ENCODE peak calls at places on chromosomes 4 and X, in five cellular contexts. One of them, this sample, is unnamed.
A peak's percentile ranks its signal among the peaks of the same experiment; 100 is the strongest.

GRCh38 chrX:15418041-15418706 is 34.0 kb upstream of the VEGFD start:
- DNase-seq in GM18507: no peak
- DNase-seq in stimulated activated naive CD4-positive, alpha-beta T cell: no peak
- DNase-seq in stimulated activated CD8-positive, alpha-beta memory T cell treated with anti-CD3 and anti-CD28 coated beads, Interleukin-7, amount 100 ng/mL, for 1 hour: no peak
- DNase-seq in left ventricle myocardium superior: no peak
- DNase-seq in this sample: no peak

GRCh38 chrX:118847676-118848075 is 24.1 kb downstream of the ZCCHC12 start:
- DNase-seq in GM18507: no peak
- DNase-seq in stimulated activated naive CD4-positive, alpha-beta T cell: no peak
- DNase-seq in stimulated activated CD8-positive, alpha-beta memory T cell treated with anti-CD3 and anti-CD28 coated beads, Interleukin-7, amount 100 ng/mL, for 1 hour: no peak
- DNase-seq in left ventricle myocardium superior: no peak
- DNase-seq in this sample: no peak

GRCh38 chrX:63275127-63275526 is 76.0 kb downstream of the SPIN4 start:
- DNase-seq in GM18507: no peak
- DNase-seq in stimulated activated naive CD4-positive, alpha-beta T cell: no peak
- DNase-seq in stimulated activated CD8-positive, alpha-beta memory T cell treated with anti-CD3 and anti-CD28 coated beads, Interleukin-7, amount 100 ng/mL, for 1 hour: no peak
- DNase-seq in left ventricle myocardium superior: no peak
- DNase-seq in this sample: no peak

GRCh38 chr4:22532117-22532516 is 16.3 kb upstream of the ADGRA3 start:
- DNase-seq in GM18507: no peak
- DNase-seq in stimulated activated naive CD4-positive, alpha-beta T cell: no peak
- DNase-seq in stimulated activated CD8-positive, alpha-beta memory T cell treated with anti-CD3 and anti-CD28 coated beads, Interleukin-7, amount 100 ng/mL, for 1 hour: no peak
- DNase-seq in left ventricle myocardium superior: no peak
- DNase-seq in this sample: no peak

GRCh38 chr4:83862471-83862870 is 326.6 kb downstream of the GPAT3 start:
- DNase-seq in GM18507: no peak
- DNase-seq in stimulated activated naive CD4-positive, alpha-beta T cell: no peak
- DNase-seq in stimulated activated CD8-positive, alpha-beta memory T cell treated with anti-CD3 and anti-CD28 coated beads, Interleukin-7, amount 100 ng/mL, for 1 hour: no peak
- DNase-seq in left ventricle myocardium superior: no peak
- DNase-seq in this sample: no peak

GRCh38 chrX:57227691-57228090 is 58.8 kb upstream of the FAAH2 start:
- DNase-seq in GM18507: no peak
- DNase-seq in stimulated activated naive CD4-positive, alpha-beta T cell: no peak
- DNase-seq in stimulated activated CD8-positive, alpha-beta memory T cell treated with anti-CD3 and anti-CD28 coated beads, Interleukin-7, amount 100 ng/mL, for 1 hour: no peak
- DNase-seq in left ventricle myocardium superior: no peak
- DNase-seq in this sample: no peak

GRCh38 chr4:93184093-93184492 is 644.5 kb upstream of the ATOH1 start:
- DNase-seq in GM18507: no peak
- DNase-seq in stimulated activated naive CD4-positive, alpha-beta T cell: no peak
- DNase-seq in stimulated activated CD8-positive, alpha-beta memory T cell treated with anti-CD3 and anti-CD28 coated beads, Interleukin-7, amount 100 ng/mL, for 1 hour: no peak
- DNase-seq in left ventricle myocardium superior: no peak
- DNase-seq in this sample: no peak

GRCh38 chr4:1595789-1596325 is 88.3 kb downstream of the FAM53A start:
- DNase-seq in GM18507: no peak
- DNase-seq in stimulated activated naive CD4-positive, alpha-beta T cell: no peak
- DNase-seq in stimulated activated CD8-positive, alpha-beta memory T cell treated with anti-CD3 and anti-CD28 coated beads, Interleukin-7, amount 100 ng/mL, for 1 hour: no peak
- DNase-seq in left ventricle myocardium superior: peak; percentile 22
- DNase-seq in this sample: no peak

GRCh38 chr4:17544831-17545234 is 29.9 kb downstream of the CLRN2 start:
- DNase-seq in GM18507: no peak
- DNase-seq in stimulated activated naive CD4-positive, alpha-beta T cell: no peak
- DNase-seq in stimulated activated CD8-positive, alpha-beta memory T cell treated with anti-CD3 and anti-CD28 coated beads, Interleukin-7, amount 100 ng/mL, for 1 hour: no peak
- DNase-seq in left ventricle myocardium superior: no peak
- DNase-seq in this sample: no peak

GRCh38 chr4:149999485-150000074 is 78.7 kb upstream of the DCLK2 start:
- DNase-seq in GM18507: no peak
- DNase-seq in stimulated activated naive CD4-positive, alpha-beta T cell: no peak
- DNase-seq in stimulated activated CD8-positive, alpha-beta memory T cell treated with anti-CD3 and anti-CD28 coated beads, Interleukin-7, amount 100 ng/mL, for 1 hour: no peak
- DNase-seq in left ventricle myocardium superior: no peak
- DNase-seq in this sample: no peak

GRCh38 chr4:145178740-145179139 is 1.6 kb downstream of the OTUD4 start:
- DNase-seq in GM18507: no peak
- DNase-seq in stimulated activated naive CD4-positive, alpha-beta T cell: no peak
- DNase-seq in stimulated activated CD8-positive, alpha-beta memory T cell treated with anti-CD3 and anti-CD28 coated beads, Interleukin-7, amount 100 ng/mL, for 1 hour: no peak
- DNase-seq in left ventricle myocardium superior: no peak
- DNase-seq in this sample: no peak

GRCh38 chrX:1435241-1435900 is 17.3 kb downstream of the ASMTL start:
- DNase-seq in GM18507: no peak
- DNase-seq in stimulated activated naive CD4-positive, alpha-beta T cell: no peak
- DNase-seq in stimulated activated CD8-positive, alpha-beta memory T cell treated with anti-CD3 and anti-CD28 coated beads, Interleukin-7, amount 100 ng/mL, for 1 hour: no peak
- DNase-seq in left ventricle myocardium superior: peak; percentile 8
- DNase-seq in this sample: no peak

GRCh38 chr4:55661398-55662056 is 25.4 kb upstream of the NMU start:
- DNase-seq in GM18507: no peak
- DNase-seq in stimulated activated naive CD4-positive, alpha-beta T cell: no peak
- DNase-seq in stimulated activated CD8-positive, alpha-beta memory T cell treated with anti-CD3 and anti-CD28 coated beads, Interleukin-7, amount 100 ng/mL, for 1 hour: no peak
- DNase-seq in left ventricle myocardium superior: no peak
- DNase-seq in this sample: no peak

GRCh38 chr4:122602277-122603142 is 18.4 kb downstream of the IL21 start:
- DNase-seq in GM18507: no peak
- DNase-seq in stimulated activated naive CD4-positive, alpha-beta T cell: no peak
- DNase-seq in stimulated activated CD8-positive, alpha-beta memory T cell treated with anti-CD3 and anti-CD28 coated beads, Interleukin-7, amount 100 ng/mL, for 1 hour: no peak
- DNase-seq in left ventricle myocardium superior: no peak
- DNase-seq in this sample: no peak

GRCh38 chrX:146863566-146863965 is 49.0 kb upstream of the CXorf51A start:
- DNase-seq in GM18507: no peak
- DNase-seq in stimulated activated naive CD4-positive, alpha-beta T cell: no peak
- DNase-seq in stimulated activated CD8-positive, alpha-beta memory T cell treated with anti-CD3 and anti-CD28 coated beads, Interleukin-7, amount 100 ng/mL, for 1 hour: no peak
- DNase-seq in left ventricle myocardium superior: no peak
- DNase-seq in this sample: no peak

GRCh38 chr4:25535278-25535677 is 120.4 kb upstream of the SLC34A2 start:
- DNase-seq in GM18507: no peak
- DNase-seq in stimulated activated naive CD4-positive, alpha-beta T cell: no peak
- DNase-seq in stimulated activated CD8-positive, alpha-beta memory T cell treated with anti-CD3 and anti-CD28 coated beads, Interleukin-7, amount 100 ng/mL, for 1 hour: no peak
- DNase-seq in left ventricle myocardium superior: no peak
- DNase-seq in this sample: no peak

GRCh38 chr4:38605794-38606586 is 58.0 kb upstream of the KLF3 start:
- DNase-seq in GM18507: no peak
- DNase-seq in stimulated activated naive CD4-positive, alpha-beta T cell: no peak
- DNase-seq in stimulated activated CD8-positive, alpha-beta memory T cell treated with anti-CD3 and anti-CD28 coated beads, Interleukin-7, amount 100 ng/mL, for 1 hour: no peak
- DNase-seq in left ventricle myocardium superior: no peak
- DNase-seq in this sample: peak; percentile 59

GRCh38 chr4:115165503-115165902 is 52.1 kb upstream of the NDST4 start:
- DNase-seq in GM18507: no peak
- DNase-seq in stimulated activated naive CD4-positive, alpha-beta T cell: no peak
- DNase-seq in stimulated activated CD8-positive, alpha-beta memory T cell treated with anti-CD3 and anti-CD28 coated beads, Interleukin-7, amount 100 ng/mL, for 1 hour: no peak
- DNase-seq in left ventricle myocardium superior: no peak
- DNase-seq in this sample: no peak

GRCh38 chrX:123173833-123174232 is 10.2 kb upstream of the GRIA3 start:
- DNase-seq in GM18507: no peak
- DNase-seq in stimulated activated naive CD4-positive, alpha-beta T cell: no peak
- DNase-seq in stimulated activated CD8-positive, alpha-beta memory T cell treated with anti-CD3 and anti-CD28 coated beads, Interleukin-7, amount 100 ng/mL, for 1 hour: no peak
- DNase-seq in left ventricle myocardium superior: no peak
- DNase-seq in this sample: no peak